ENCODE peak calls at places on chromosome 7, in eight cellular contexts. B is hepatocyte, J is MM.1S, L is fibroblast of lung, H is mammary epithelial cell, S is PC-3, P is RWPE2, A is transverse colon. Q is an unnamed sample. For H3K27me3, the result is how much of the 10 kb centered on the place peaks cover.

GRCh38 chr7:1662101-1662500 is 8.0 kb upstream of the ELFN1 start:
- DNase-seq in B (no peak), J (no peak), L (no peak), H (no peak), S (no peak), P (peak), A (no peak), Q (no peak)

GRCh38 chr7:32290015-32290414 is 200.2 kb downstream of the LSM5 start:
- DNase-seq in B (no peak), J (no peak), L (no peak), H (no peak), S (no peak), P (no peak), A (no peak), Q (no peak)

GRCh38 chr7:138834583-138834982 is 36.6 kb upstream of the ATP6V0A4 start:
- DNase-seq in B (no peak), J (no peak), L (no peak), H (no peak), S (no peak), P (no peak), A (no peak), Q (no peak)

GRCh38 chr7:23938230-23938629 is 228.2 kb downstream of the STK31 start:
- DNase-seq in B (no peak), J (no peak), L (no peak), H (no peak), S (peak), P (no peak), A (no peak), Q (no peak)

GRCh38 chr7:6228363-6228762 is 44.1 kb downstream of the CYTH3 start:
- DNase-seq in B (no peak), J (no peak), L (peak), H (no peak), S (no peak), P (no peak), A (no peak), Q (no peak)

GRCh38 chr7:137626469-137627067 is 220.2 kb downstream of the DGKI start:
- DNase-seq in B (peak), J (peak), L (peak), H (peak), S (peak), P (no peak), A (peak), Q (peak)

GRCh38 chr7:27364344-27364758 is 121.7 kb downstream of the EVX1 start:
- DNase-seq in B (peak), J (no peak), L (peak), H (peak), S (peak), P (no peak), A (peak), Q (peak)

GRCh38 chr7:108529341-108529740 is 3.4 kb upstream of the PNPLA8 start:
- DNase-seq in B (no peak), J (peak), L (no peak), H (no peak), S (peak), P (no peak), A (no peak), Q (no peak)

GRCh38 chr7:86961686-86962085 is 97.8 kb downstream of the ELAPOR2 start:
- DNase-seq in B (no peak), J (no peak), L (peak), H (no peak), S (no peak), P (no peak), A (no peak), Q (no peak)

GRCh38 chr7:140214075-140214684 is 37.4 kb upstream of the KDM7A start:
- DNase-seq in B (no peak), J (peak), L (peak), H (peak), S (peak), P (no peak), A (peak), Q (peak)

GRCh38 chr7:120951826-120952225 is 1.2 kb downstream of the ING3 start:
- DNase-seq in B (no peak), J (peak), L (no peak), H (no peak), S (no peak), P (no peak), A (no peak), Q (no peak)

GRCh38 chr7:16785846-16786245 is 19.0 kb downstream of the AGR2 start:
- DNase-seq in B (no peak), J (no peak), L (no peak), H (no peak), S (no peak), P (no peak), A (no peak), Q (no peak)

GRCh38 chr7:122166708-122167107 is 22.7 kb upstream of the AASS start:
- DNase-seq in B (peak), J (no peak), L (peak), H (peak), S (peak), P (no peak), A (no peak), Q (no peak)

GRCh38 chr7:2164646-2165045 is 68.1 kb downstream of the MAD1L1 start:
- DNase-seq in B (no peak), J (no peak), L (no peak), H (no peak), S (no peak), P (no peak), A (no peak), Q (no peak)

DNA sequence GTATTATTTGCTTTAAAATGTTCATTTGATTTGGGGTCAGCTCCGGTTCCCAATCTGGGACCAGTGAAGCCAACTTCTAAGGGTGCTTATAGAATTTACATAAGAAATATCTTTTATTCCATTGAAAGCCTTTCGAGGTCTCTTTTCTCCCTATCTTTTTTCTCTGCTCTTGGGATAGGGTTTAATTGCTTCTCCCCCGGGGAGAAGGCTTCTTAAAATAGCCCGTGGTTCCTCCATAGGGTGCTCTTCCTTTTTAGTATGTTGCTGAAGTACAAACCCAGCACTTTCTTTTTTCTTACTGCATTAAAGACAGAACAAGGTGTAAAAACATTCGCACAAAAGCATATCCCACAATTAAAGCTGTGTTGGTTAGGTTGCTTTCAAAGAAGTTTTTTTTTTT is 107.5 kb downstream of the POU6F2 start:
- DNase-seq in B (no peak), J (no peak), L (no peak), H (no peak), S (no peak), P (no peak), A (no peak), Q (no peak)
- TF ChIP-seq CTCF in B (no peak), J (no peak), L (no peak), H (no peak), S (no peak), P (no peak), A (no peak), Q (no peak)

GRCh38 chr7:483656-484364 is 35.8 kb downstream of the PDGFA start:
- DNase-seq in B (no peak), J (no peak), L (no peak), H (no peak), S (no peak), P (peak), A (no peak), Q (no peak)
- H3K27me3 ChIP-seq in B (under half), J (under half), L (under half), H (under half), S (under half), P (under half), A (under half), Q (under half)

GRCh38 chr7:43538404-43538771 is 44.5 kb upstream of the STK17A start:
- DNase-seq in B (no peak), J (no peak), L (no peak), H (no peak), S (no peak), P (no peak), A (no peak), Q (no peak)
- H3K27ac ChIP-seq in B (no peak), J (no peak), L (no peak), H (no peak), S (no peak), P (no peak), A (no peak), Q (no peak)

GRCh38 chr7:110839866-110840265 is 251.1 kb upstream of the LRRN3 start:
- DNase-seq in B (peak), J (no peak), L (peak), H (peak), S (peak), P (no peak), A (no peak), Q (no peak)
- TF ChIP-seq CTCF in B (no peak), J (no peak), L (peak), H (no peak), S (peak), P (no peak), A (no peak), Q (no peak)